ENCODE peak calls at places on chromosomes 6 and 20, in ten cellular contexts. One of them, this sample, is unnamed.

GRCh38 chr6:35737413-35738211 is 780 bp downstream of the ARMC12 start:
- DNase-seq in NCI-H774: peak; percentile 40
- DNase-seq in NCI-H345: peak; percentile 50
- DNase-seq in hypothalamus: no peak
- DNase-seq in astrocyte of the spinal cord: peak; percentile 83
- DNase-seq in T-helper 17 cell: no peak
- DNase-seq in NCI-H1436: peak; percentile 71
- DNase-seq in neural crest cell: no peak
- DNase-seq in HS-5: peak; percentile 47
- DNase-seq in psoas muscle: no peak
- DNase-seq in this sample: no peak

GRCh38 chr6:134003542-134003951 is 48.9 kb downstream of the SLC2A12 start:
- DNase-seq in psoas muscle: no peak
- DNase-seq in NCI-H774: peak; percentile 89
- DNase-seq in T-helper 17 cell: no peak
- DNase-seq in neural crest cell: no peak
- DNase-seq in HS-5: no peak
- DNase-seq in NCI-H345: peak; percentile 88
- DNase-seq in hypothalamus: no peak
- DNase-seq in NCI-H1436: no peak
- DNase-seq in astrocyte of the spinal cord: peak; percentile 72
- DNase-seq in this sample: no peak

GRCh38 chr20:1718604-1719384 is 61.2 kb upstream of the SIRPG start:
- DNase-seq in neural crest cell: no peak
- DNase-seq in astrocyte of the spinal cord: peak; percentile 65
- DNase-seq in hypothalamus: no peak
- DNase-seq in NCI-H345: no peak
- DNase-seq in HS-5: peak; percentile 96
- DNase-seq in T-helper 17 cell: no peak
- DNase-seq in NCI-H1436: no peak
- DNase-seq in psoas muscle: peak; percentile 73
- DNase-seq in NCI-H774: no peak
- DNase-seq in this sample: no peak

GRCh38 chr20:56483970-56484369 is 15.5 kb downstream of the RTF2 start:
- DNase-seq in NCI-H1436: no peak
- DNase-seq in neural crest cell: no peak
- DNase-seq in astrocyte of the spinal cord: no peak
- DNase-seq in NCI-H774: no peak
- DNase-seq in psoas muscle: no peak
- DNase-seq in NCI-H345: no peak
- DNase-seq in hypothalamus: no peak
- DNase-seq in HS-5: no peak
- DNase-seq in T-helper 17 cell: no peak
- DNase-seq in this sample: no peak

GRCh38 chr20:55316753-55317152 is 688.6 kb downstream of the CBLN4 start:
- DNase-seq in NCI-H774: no peak
- DNase-seq in NCI-H1436: no peak
- DNase-seq in psoas muscle: no peak
- DNase-seq in T-helper 17 cell: no peak
- DNase-seq in HS-5: no peak
- DNase-seq in NCI-H345: no peak
- DNase-seq in hypothalamus: no peak
- DNase-seq in neural crest cell: no peak
- DNase-seq in astrocyte of the spinal cord: no peak
- DNase-seq in this sample: no peak

GRCh38 chr6:132959927-132960326 is 145.6 kb downstream of the RPS12 start:
- DNase-seq in NCI-H1436: no peak
- DNase-seq in NCI-H774: no peak
- DNase-seq in HS-5: no peak
- DNase-seq in T-helper 17 cell: no peak
- DNase-seq in hypothalamus: no peak
- DNase-seq in psoas muscle: no peak
- DNase-seq in NCI-H345: no peak
- DNase-seq in neural crest cell: no peak
- DNase-seq in astrocyte of the spinal cord: no peak
- DNase-seq in this sample: no peak

GRCh38 chr6:91149914-91150674 is 563.2 kb upstream of the MAP3K7 start:
- DNase-seq in neural crest cell: no peak
- DNase-seq in hypothalamus: no peak
- DNase-seq in NCI-H345: no peak
- DNase-seq in NCI-H1436: no peak
- DNase-seq in NCI-H774: no peak
- DNase-seq in HS-5: peak; percentile 35
- DNase-seq in psoas muscle: no peak
- DNase-seq in T-helper 17 cell: no peak
- DNase-seq in astrocyte of the spinal cord: peak; percentile 24
- DNase-seq in this sample: no peak

GRCh38 chr6:159595173-159595572 is 97.9 kb downstream of the SOD2 start:
- DNase-seq in NCI-H774: no peak
- DNase-seq in hypothalamus: peak; percentile 15
- DNase-seq in HS-5: peak; percentile 79
- DNase-seq in NCI-H1436: no peak
- DNase-seq in NCI-H345: no peak
- DNase-seq in neural crest cell: no peak
- DNase-seq in astrocyte of the spinal cord: peak; percentile 65
- DNase-seq in psoas muscle: no peak
- DNase-seq in T-helper 17 cell: no peak
- DNase-seq in this sample: no peak

GRCh38 chr6:111909238-111909637 is 36.0 kb upstream of the FYN start:
- DNase-seq in psoas muscle: no peak
- DNase-seq in NCI-H774: no peak
- DNase-seq in T-helper 17 cell: no peak
- DNase-seq in astrocyte of the spinal cord: no peak
- DNase-seq in neural crest cell: no peak
- DNase-seq in NCI-H345: no peak
- DNase-seq in NCI-H1436: no peak
- DNase-seq in hypothalamus: no peak
- DNase-seq in HS-5: no peak
- DNase-seq in this sample: no peak

GRCh38 chr6:158313989-158314388 is 1.7 kb downstream of the TULP4 start:
- DNase-seq in hypothalamus: no peak
- DNase-seq in NCI-H345: no peak
- DNase-seq in astrocyte of the spinal cord: no peak
- DNase-seq in psoas muscle: no peak
- DNase-seq in NCI-H774: no peak
- DNase-seq in T-helper 17 cell: no peak
- DNase-seq in neural crest cell: no peak
- DNase-seq in NCI-H1436: no peak
- DNase-seq in HS-5: no peak
- DNase-seq in this sample: no peak

GRCh38 chr6:137798261-137798660 is 68.8 kb upstream of the TNFAIP3 start:
- DNase-seq in neural crest cell: no peak
- DNase-seq in hypothalamus: no peak
- DNase-seq in psoas muscle: no peak
- DNase-seq in NCI-H345: no peak
- DNase-seq in NCI-H1436: no peak
- DNase-seq in T-helper 17 cell: no peak
- DNase-seq in HS-5: no peak
- DNase-seq in astrocyte of the spinal cord: no peak
- DNase-seq in NCI-H774: no peak
- DNase-seq in this sample: no peak

GRCh38 chr6:108592371-108593337 is 31.9 kb downstream of the FOXO3 start:
- DNase-seq in NCI-H345: no peak
- DNase-seq in astrocyte of the spinal cord: peak; percentile 87
- DNase-seq in psoas muscle: peak; percentile 60
- DNase-seq in NCI-H774: no peak
- DNase-seq in hypothalamus: no peak
- DNase-seq in neural crest cell: no peak
- DNase-seq in T-helper 17 cell: no peak
- DNase-seq in HS-5: no peak
- DNase-seq in NCI-H1436: no peak
- DNase-seq in this sample: no peak

GRCh38 chr6:159490298-159490937 is 202.6 kb downstream of the SOD2 start:
- DNase-seq in astrocyte of the spinal cord: no peak
- DNase-seq in NCI-H1436: no peak
- DNase-seq in NCI-H774: no peak
- DNase-seq in HS-5: no peak
- DNase-seq in neural crest cell: no peak
- DNase-seq in NCI-H345: no peak
- DNase-seq in hypothalamus: peak; percentile 16
- DNase-seq in T-helper 17 cell: no peak
- DNase-seq in psoas muscle: peak; percentile 48
- DNase-seq in this sample: no peak

GRCh38 chr20:63163596-63164560 is 52.1 kb downstream of the YTHDF1 start:
- DNase-seq in neural crest cell: peak; percentile 45
- DNase-seq in HS-5: no peak
- DNase-seq in psoas muscle: no peak
- DNase-seq in NCI-H345: no peak
- DNase-seq in NCI-H1436: peak; percentile 42
- DNase-seq in NCI-H774: peak; percentile 8
- DNase-seq in T-helper 17 cell: no peak
- DNase-seq in hypothalamus: peak; percentile 82
- DNase-seq in astrocyte of the spinal cord: no peak
- DNase-seq in this sample: no peak

GRCh38 chr20:42082611-42083010 is 464.4 kb upstream of the CHD6 start:
- DNase-seq in NCI-H1436: no peak
- DNase-seq in HS-5: peak; percentile 8
- DNase-seq in astrocyte of the spinal cord: no peak
- DNase-seq in neural crest cell: no peak
- DNase-seq in T-helper 17 cell: no peak
- DNase-seq in psoas muscle: peak; percentile 44
- DNase-seq in NCI-H774: no peak
- DNase-seq in NCI-H345: no peak
- DNase-seq in hypothalamus: no peak
- DNase-seq in this sample: no peak

GRCh38 chr6:101517632-101518031 is 124.1 kb downstream of the GRIK2 start:
- DNase-seq in NCI-H345: no peak
- DNase-seq in NCI-H774: no peak
- DNase-seq in T-helper 17 cell: no peak
- DNase-seq in neural crest cell: no peak
- DNase-seq in HS-5: no peak
- DNase-seq in astrocyte of the spinal cord: no peak
- DNase-seq in hypothalamus: no peak
- DNase-seq in NCI-H1436: no peak
- DNase-seq in psoas muscle: no peak
- DNase-seq in this sample: no peak

This sample was measured in endothelial cell.